ENCODE peak calls at places on chromosomes 12 and 14, in seven cellular contexts. B is stimulated activated CD4-positive, alpha-beta T cell treated with anti-CD3 and anti-CD28 coated beads, Interleukin-15, amount 100 ng/mL, for 1 hour; G is germinal center; C is LoVo; R is fibroblast of the conjunctiva; M is adipocyte; F is iris pigment epithelial cell. A is an unnamed sample.

GRCh38 chr12:2998789-2999264 is 39.6 kb downstream of the TEAD4 start:
- DNase-seq in R (peak), G (no peak), B (no peak), C (no peak), M (peak), F (peak), A (peak)

GRCh38 chr14:63164108-63164683 is 40.0 kb upstream of the RHOJ start:
- DNase-seq in R (no peak), C (no peak), G (no peak), F (no peak), M (no peak), B (no peak), A (no peak)

GRCh38 chr12:45049912-45050318 is 984 bp downstream of the DBX2 start:
- DNase-seq in M (no peak), B (no peak), G (no peak), R (no peak), F (no peak), C (no peak), A (no peak)

GRCh38 chr14:33315721-33316120 is 377.0 kb downstream of the NPAS3 start:
- DNase-seq in B (no peak), G (no peak), R (no peak), C (no peak), M (peak), F (no peak), A (no peak)

GRCh38 chr12:109033239-109034196 is 12.7 kb upstream of the SVOP start:
- DNase-seq in C (no peak), F (no peak), G (no peak), R (no peak), B (no peak), M (peak), A (no peak)

GRCh38 chr12:130523208-130523607 is 185.5 kb downstream of the PIWIL1 start:
- DNase-seq in C (no peak), R (no peak), B (no peak), M (no peak), G (no peak), F (no peak), A (no peak)

GRCh38 chr14:89618309-89618708 is 201.3 kb upstream of the FOXN3 start:
- DNase-seq in F (peak), G (no peak), C (no peak), M (peak), R (no peak), B (no peak), A (no peak)

GRCh38 chr12:110758922-110759321 is 16.2 kb upstream of the PPP1CC start:
- DNase-seq in C (no peak), M (no peak), B (no peak), R (no peak), G (no peak), F (no peak), A (no peak)

GRCh38 chr12:122499991-122500684 is 594 bp downstream of the ZCCHC8 start:
- DNase-seq in F (peak), B (peak), C (peak), M (peak), R (peak), G (peak), A (peak)

GRCh38 chr14:102770910-102771543 is 6.2 kb upstream of the TRAF3 start:
- DNase-seq in R (no peak), M (no peak), G (no peak), C (no peak), F (no peak), B (no peak), A (no peak)

GRCh38 chr14:22418631-22419030 is 170.4 kb downstream of the DAD1 start:
- DNase-seq in R (no peak), M (no peak), F (no peak), B (no peak), G (peak), C (no peak), A (no peak)

GRCh38 chr12:46678441-46678840 is 147.4 kb downstream of the SLC38A4 start:
- DNase-seq in C (no peak), B (no peak), F (no peak), R (no peak), M (no peak), G (no peak), A (no peak)

GRCh38 chr14:30227436-30227835 is 299.8 kb upstream of the PRKD1 start:
- DNase-seq in F (no peak), M (peak), R (no peak), B (no peak), C (no peak), G (no peak), A (no peak)

GRCh38 chr12:124713436-124714082 is 146.1 kb upstream of the NCOR2 start:
- DNase-seq in C (no peak), G (peak), F (peak), B (peak), M (peak), R (peak), A (peak)

GRCh38 chr12:93198086-93198485 is 179.6 kb upstream of the NUDT4 start:
- DNase-seq in B (no peak), R (no peak), M (peak), C (peak), F (peak), G (no peak), A (no peak)

GRCh38 chr12:57765003-57765697 is 1.7 kb downstream of the CYP27B1 start:
- DNase-seq in R (no peak), G (peak), M (peak), B (no peak), C (no peak), F (peak), A (no peak)

GRCh38 chr14:51382506-51382905 is 142.5 kb downstream of the TMX1 start:
- DNase-seq in G (no peak), B (no peak), R (no peak), C (no peak), F (no peak), M (no peak), A (no peak)

GRCh38 chr12:10365716-10366433 is 24.0 kb downstream of the KLRK1 start:
- DNase-seq in B (no peak), G (no peak), F (peak), R (no peak), C (peak), M (no peak), A (no peak)

GRCh38 chr12:107027304-107028053 is 40.5 kb upstream of the MTERF2 start:
- DNase-seq in C (peak), R (peak), F (peak), G (no peak), M (peak), B (no peak), A (no peak)

GRCh38 chr14:73344304-73344703 is 107.0 kb downstream of the PAPLN start:
- DNase-seq in C (no peak), B (no peak), F (no peak), G (no peak), R (no peak), M (no peak), A (no peak)

GRCh38 chr12:571795-572531 is 91.3 kb downstream of the NINJ2 start:
- DNase-seq in F (no peak), C (peak), R (no peak), G (no peak), B (no peak), M (no peak), A (no peak)

GRCh38 chr12:30417697-30418231 is 277.9 kb downstream of the IPO8 start:
- DNase-seq in F (peak), G (no peak), C (no peak), B (no peak), M (peak), R (peak), A (no peak)

GRCh38 chr12:122984612-122985358 is 4.3 kb downstream of the ARL6IP4 start:
- DNase-seq in C (no peak), R (no peak), G (no peak), F (peak), B (no peak), M (no peak), A (no peak)

GRCh38 chr12:106493531-106493930 is 89.3 kb upstream of the RFX4 start:
- DNase-seq in B (no peak), F (no peak), G (no peak), M (no peak), C (no peak), R (no peak), A (no peak)

GRCh38 chr12:96060041-96060440 is 24.7 kb upstream of the LTA4H start:
- DNase-seq in C (no peak), B (no peak), M (no peak), R (no peak), F (no peak), G (no peak), A (no peak)

GRCh38 chr12:131985145-131985875 is 35.6 kb downstream of the EP400 start:
- DNase-seq in R (no peak), F (no peak), C (no peak), G (no peak), B (no peak), M (no peak), A (no peak)

GRCh38 chr12:95117178-95117599 is 43.8 kb upstream of the NR2C1 start:
- DNase-seq in G (peak), C (peak), F (peak), R (peak), M (peak), B (peak), A (peak)

A was measured in ascending aorta.